ENCODE peak calls at places on chromosomes 11 and 22, in seven cellular contexts. T is ELR, J is T-helper 2 cell, X is A172, L is Caco-2, B is HuH-7, O is occipital lobe. H is an unnamed sample.

GRCh38 chr11:2310073-2310785 is 8.4 kb downstream of the TSPAN32 start:
- DNase-seq in T (no peak), J (no peak), X (no peak), L (no peak), B (no peak), O (no peak), H (no peak)

GRCh38 chr11:122746050-122746478 is 90.5 kb downstream of the UBASH3B start:
- DNase-seq in T (no peak), J (peak), X (no peak), L (no peak), B (no peak), O (no peak), H (no peak)

GRCh38 chr11:118892515-118892914 is 8.8 kb downstream of the CXCR5 start:
- DNase-seq in T (no peak), J (peak), X (no peak), L (no peak), B (no peak), O (no peak), H (no peak)

GRCh38 chr22:19179472-19180048 is 1.0 kb upstream of the SLC25A1 start:
- DNase-seq in T (peak), J (peak), X (peak), L (peak), B (peak), O (peak), H (peak)

GRCh38 chr11:44934735-44935250 is 15.9 kb downstream of the TP53I11 start:
- DNase-seq in T (no peak), J (no peak), X (no peak), L (no peak), B (no peak), O (no peak), H (no peak)

GRCh38 chr22:30705710-30706651 is 11.3 kb downstream of the OSBP2 start:
- DNase-seq in T (peak), J (peak), X (peak), L (no peak), B (no peak), O (peak), H (peak)

GRCh38 chr22:39520054-39520873 is at the start of gene ATF4:
- DNase-seq in T (peak), J (peak), X (peak), L (peak), B (peak), O (peak), H (peak)

GRCh38 chr11:115745545-115746265 is 241.5 kb upstream of the CADM1 start:
- DNase-seq in T (no peak), J (no peak), X (no peak), L (no peak), B (no peak), O (no peak), H (no peak)

GRCh38 chr22:46315976-46316375 is 19.3 kb downstream of the GTSE1 start:
- DNase-seq in T (no peak), J (no peak), X (no peak), L (no peak), B (no peak), O (no peak), H (no peak)

H was measured in skeletal muscle cell.